ENCODE peak calls at places on chromosomes 11 and 22, in seven cellular contexts. Y is GM23248, H is AG04450, A is A549, R is fibroblast of lung, J is endothelial cell of umbilical vein, L is transverse colon. S is an unnamed sample.

GRCh38 chr22:25202290-25202921 is 2.7 kb downstream of the CRYBB3 start:
- DNase-seq in R (peak; percentile 56), L (peak; percentile 57), H (peak; percentile 11), J (peak; percentile 69), Y (peak; percentile 63), A (peak; percentile 57), S (peak; percentile 78)

GRCh38 chr11:12185914-12186313 is 75.5 kb downstream of the MICAL2 start:
- DNase-seq in L (no peak), Y (no peak), R (peak; percentile 71), H (no peak), A (no peak), J (peak; percentile 81), S (peak; percentile 67)

GRCh38 chr22:21054714-21055563 is 9.2 kb downstream of the LRRC74B start:
- DNase-seq in J (no peak), A (no peak), Y (no peak), R (no peak), L (no peak), H (no peak), S (no peak)

GRCh38 chr11:117600261-117600783 is 196.7 kb downstream of the DSCAML1 start:
- DNase-seq in A (no peak), R (no peak), H (no peak), L (no peak), J (no peak), Y (no peak), S (no peak)

GRCh38 chr11:9760180-9760550 is 96.3 kb downstream of the SWAP70 start:
- DNase-seq in R (peak; percentile 98), Y (peak; percentile 97), H (peak; percentile 90), L (peak; percentile 76), J (no peak), A (no peak), S (no peak)

GRCh38 chr22:46090051-46090591 is 60.2 kb upstream of the PPARA start:
- DNase-seq in J (no peak), R (no peak), H (no peak), L (peak; percentile 28), A (no peak), Y (peak; percentile 69), S (no peak)

GRCh38 chr22:19550382-19550781 is 26.2 kb upstream of the CLDN5 start:
- DNase-seq in L (no peak), Y (no peak), H (no peak), J (no peak), A (no peak), R (no peak), S (no peak)

GRCh38 chr22:20430641-20431519 is 6.7 kb downstream of the SCARF2 start:
- DNase-seq in R (peak; percentile 45), L (peak; percentile 57), A (peak; percentile 65), Y (peak; percentile 75), H (no peak), J (peak; percentile 44), S (no peak)

GRCh38 chr11:43868852-43869567 is 11.6 kb upstream of the ALKBH3 start:
- DNase-seq in Y (peak; percentile 92), H (no peak), A (peak; percentile 10), R (peak; percentile 67), L (no peak), J (peak; percentile 13), S (no peak)

GRCh38 chr22:32661737-32662586 is 139.5 kb upstream of the TIMP3 start:
- DNase-seq in A (no peak), J (no peak), Y (peak; percentile 80), H (no peak), L (no peak), R (peak; percentile 64), S (no peak)

GRCh38 chr11:96333076-96333744 is 9.8 kb downstream of the MAML2 start:
- DNase-seq in H (no peak), R (no peak), A (no peak), Y (peak; percentile 82), L (no peak), J (no peak), S (no peak)

GRCh38 chr11:64799256-64799924 is 3.6 kb downstream of the MAP4K2 start:
- DNase-seq in L (no peak), Y (no peak), H (no peak), J (no peak), A (no peak), R (no peak), S (no peak)

GRCh38 chr11:64848779-64849599 is 4.5 kb upstream of the CDC42BPG start:
- DNase-seq in H (no peak), L (peak; percentile 89), R (no peak), A (no peak), Y (no peak), J (no peak), S (no peak)

GRCh38 chr11:2511421-2512369 is 66.9 kb downstream of the KCNQ1 start:
- DNase-seq in J (no peak), R (no peak), Y (no peak), L (peak; percentile 7), A (no peak), H (no peak), S (no peak)

GRCh38 chr11:8261316-8261715 is 2.4 kb downstream of the LMO1 start:
- DNase-seq in L (no peak), J (no peak), Y (no peak), A (no peak), R (no peak), H (no peak), S (no peak)

GRCh38 chr11:56843816-56844215 is 95.3 kb upstream of the OR9G4 start:
- DNase-seq in H (no peak), A (no peak), R (no peak), J (no peak), Y (peak; percentile 12), L (no peak), S (no peak)

GRCh38 chr11:114236829-114237228 is 59.4 kb upstream of the NNMT start:
- DNase-seq in A (no peak), H (no peak), J (no peak), L (no peak), R (peak; percentile 79), Y (peak; percentile 27), S (no peak)

GRCh38 chr22:39712938-39713525 is 142.5 kb downstream of the CACNA1I start:
- DNase-seq in H (no peak), J (no peak), R (no peak), A (no peak), Y (no peak), L (no peak), S (no peak)

GRCh38 chr22:29311468-29312217 is 3.9 kb downstream of the RASL10A start:
- DNase-seq in H (no peak), L (no peak), Y (peak; percentile 61), J (no peak), A (no peak), R (no peak), S (no peak)

GRCh38 chr11:70040869-70041501 is 37.1 kb upstream of the ANO1 start:
- DNase-seq in R (no peak), L (no peak), J (no peak), A (no peak), Y (no peak), H (no peak), S (no peak)

GRCh38 chr11:70038034-70038834 is 39.9 kb upstream of the ANO1 start:
- DNase-seq in Y (no peak), R (no peak), H (no peak), L (no peak), A (no peak), J (no peak), S (no peak)

GRCh38 chr11:70036971-70037882 is 40.9 kb upstream of the ANO1 start:
- DNase-seq in A (no peak), Y (no peak), H (no peak), L (no peak), R (no peak), J (no peak), S (no peak)

GRCh38 chr11:70043482-70043881 is 34.6 kb upstream of the ANO1 start:
- DNase-seq in R (no peak), Y (no peak), L (no peak), J (no peak), H (no peak), A (no peak), S (no peak)

GRCh38 chr11:70040452-70040851 is 37.7 kb upstream of the ANO1 start:
- DNase-seq in H (no peak), Y (no peak), J (no peak), R (no peak), A (no peak), L (no peak), S (no peak)
- H3K9me3 ChIP-seq in H (peaks cover 39% of the 10 kb centered on the region), Y (no peaks in the 10 kb centered on the region), J (no peaks in the 10 kb centered on the region), R (no peaks in the 10 kb centered on the region), A (peaks cover 69% of the 10 kb centered on the region), L (peaks cover 25% of the 10 kb centered on the region), S (no peaks in the 10 kb centered on the region)

DNA sequence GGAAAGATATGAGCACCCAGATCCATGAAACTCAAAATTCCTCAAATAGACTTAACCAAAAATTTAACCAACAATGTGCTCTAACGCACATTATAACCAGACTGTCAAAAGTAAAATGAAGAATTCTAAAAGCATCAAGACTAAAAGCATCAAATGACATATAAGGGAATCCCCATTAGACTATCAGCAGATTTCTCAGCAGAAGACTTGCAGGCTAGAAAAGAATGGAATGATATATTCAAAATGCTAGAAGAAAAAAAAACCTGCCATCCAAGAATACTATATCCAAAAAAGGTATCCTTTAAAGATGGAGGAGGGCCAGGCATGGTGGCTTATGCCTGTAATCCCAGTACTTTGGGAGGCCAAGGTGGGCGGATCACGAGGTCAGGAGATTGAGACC is 117.5 kb upstream of the UBASH3B start:
- DNase-seq in J (no peak), R (no peak), H (no peak), Y (no peak), L (no peak), A (no peak), S (no peak)
- H3K27ac ChIP-seq in J (no peak overlapping the region), R (no peak overlapping the region), H (no peak overlapping the region), Y (no peak overlapping the region), L (no peak overlapping the region), A (no peak overlapping the region), S (no peak overlapping the region)

GRCh38 chr22:47407626-47408025 is 645.2 kb downstream of the TBC1D22A start:
- DNase-seq in Y (no peak), R (no peak), H (no peak), J (no peak), A (no peak), L (no peak), S (no peak)

GRCh38 chr22:47409501-47410275 is 647.2 kb downstream of the TBC1D22A start:
- DNase-seq in H (no peak), Y (no peak), J (no peak), R (no peak), L (no peak), A (no peak), S (no peak)

GRCh38 chr22:47406896-47407295 is 644.4 kb downstream of the TBC1D22A start:
- DNase-seq in Y (no peak), J (no peak), L (no peak), A (no peak), H (no peak), R (no peak), S (no peak)

GRCh38 chr22:47406180-47406723 is 643.8 kb downstream of the TBC1D22A start:
- DNase-seq in L (no peak), H (no peak), A (no peak), Y (no peak), R (no peak), J (no peak), S (no peak)

GRCh38 chr22:47408409-47408808 is 646.0 kb downstream of the TBC1D22A start:
- DNase-seq in Y (no peak), J (no peak), A (peak; percentile 29), H (no peak), L (no peak), R (no peak), S (no peak)
- H3K9me3 ChIP-seq in Y (no peaks in the 10 kb centered on the region), J (no peaks in the 10 kb centered on the region), A (no peaks in the 10 kb centered on the region), H (peaks cover 8% of the 10 kb centered on the region), L (no peaks in the 10 kb centered on the region), R (no peaks in the 10 kb centered on the region), S (no peaks in the 10 kb centered on the region)

GRCh38 chr11:125105921-125106320 is 5.5 kb downstream of the TMEM218 start:
- DNase-seq in H (no peak), L (no peak), A (no peak), J (no peak), Y (no peak), R (peak; percentile 43), S (no peak)
- H3K27ac ChIP-seq in H (no peak overlapping the region), L (no peak overlapping the region), A (no peak overlapping the region), J (no peak overlapping the region), Y (no peak overlapping the region), R (no peak overlapping the region), S (no peak overlapping the region)